ENCODE peak calls at places on chromosomes 6 and 20, in four cellular contexts. V, X, P and M are unnamed samples.

GRCh38 chr20:50169329-50169823 is 15.9 kb upstream of the PEDS1 start:
- DNase-seq in V (peak; percentile 82), X (peak; percentile 71), P (peak; percentile 76), M (peak; percentile 83)

GRCh38 chr6:166293731-166294584 is 14.2 kb downstream of the PRR18 start:
- DNase-seq in V (no peak), X (no peak), P (no peak), M (no peak)

GRCh38 chr6:134925800-134926199 is 24.1 kb downstream of the ALDH8A1 start:
- DNase-seq in V (no peak), X (no peak), P (no peak), M (no peak)

GRCh38 chr20:5171074-5171789 is 44.4 kb downstream of the CDS2 start:
- DNase-seq in V (no peak), X (peak; percentile 84), P (no peak), M (no peak)

GRCh38 chr6:42095066-42095465 is 44.7 kb downstream of the TAF8 start:
- DNase-seq in V (no peak), X (no peak), P (no peak), M (no peak)

GRCh38 chr6:36075656-36076055 is 48.0 kb downstream of the MAPK14 start:
- DNase-seq in V (peak; percentile 49), X (no peak), P (no peak), M (no peak)

GRCh38 chr6:135812085-135812526 is 39.4 kb upstream of the PDE7B start:
- DNase-seq in V (no peak), X (peak; percentile 9), P (no peak), M (peak; percentile 2)

GRCh38 chr6:169921227-169921626 is 169.8 kb downstream of the ERMARD start:
- DNase-seq in V (no peak), X (no peak), P (peak; percentile 6), M (no peak)

GRCh38 chr6:89250239-89250638 is 33.1 kb upstream of the GABRR1 start:
- DNase-seq in V (no peak), X (no peak), P (no peak), M (no peak)

GRCh38 chr6:87705070-87705691 is 3.1 kb upstream of the AKIRIN2 start:
- DNase-seq in V (peak; percentile 47), X (no peak), P (no peak), M (no peak)

GRCh38 chr20:757509-757908 is 10.8 kb downstream of the SLC52A3 start:
- DNase-seq in V (no peak), X (no peak), P (no peak), M (no peak)

GRCh38 chr20:38725959-38726848 is 1.9 kb downstream of the SLC32A1 start:
- DNase-seq in V (peak; percentile 48), X (peak; percentile 26), P (no peak), M (no peak)

GRCh38 chr6:149246691-149247384 is 70.7 kb upstream of the TAB2 start:
- DNase-seq in V (no peak), X (peak; percentile 32), P (no peak), M (no peak)

GRCh38 chr20:53402233-53403005 is 191.2 kb downstream of the ZNF217 start:
- DNase-seq in V (no peak), X (no peak), P (no peak), M (no peak)

GRCh38 chr20:50788045-50788867 is 6.6 kb upstream of the BCAS4 start:
- DNase-seq in V (peak; percentile 73), X (no peak), P (peak; percentile 50), M (no peak)

GRCh38 chr20:39004508-39004907 is 42.4 kb downstream of the DHX35 start:
- DNase-seq in V (peak; percentile 20), X (no peak), P (no peak), M (peak; percentile 38)

GRCh38 chr6:148343028-148343374 is 363 bp downstream of the SASH1 start:
- DNase-seq in V (no peak), X (no peak), P (no peak), M (no peak)

GRCh38 chr6:112252571-112253504 is 1.5 kb downstream of the LAMA4 start:
- DNase-seq in V (no peak), X (peak; percentile 44), P (no peak), M (no peak)

GRCh38 chr20:24465730-24466129 is 3.7 kb upstream of the SYNDIG1 start:
- DNase-seq in V (no peak), X (peak; percentile 65), P (no peak), M (peak; percentile 72)

GRCh38 chr6:138651491-138651890 is 122.1 kb upstream of the CCDC28A start:
- DNase-seq in V (no peak), X (no peak), P (no peak), M (no peak)

GRCh38 chr6:38337819-38338465 is 301.8 kb downstream of the BTBD9 start:
- DNase-seq in V (peak; percentile 23), X (no peak), P (no peak), M (no peak)

GRCh38 chr6:10383312-10384063 is 31.4 kb downstream of the TFAP2A start:
- DNase-seq in V (no peak), X (no peak), P (no peak), M (no peak)

GRCh38 chr6:53398541-53399344 is 50.0 kb upstream of the ELOVL5 start:
- DNase-seq in V (no peak), X (no peak), P (no peak), M (no peak)

GRCh38 chr6:169069361-169069760 is 184.3 kb downstream of the THBS2 start:
- DNase-seq in V (no peak), X (no peak), P (no peak), M (no peak)

GRCh38 chr6:75748743-75749538 is at the start of gene MYO6:
- DNase-seq in V (peak; percentile 91), X (peak; percentile 80), P (peak; percentile 69), M (peak; percentile 78)

GRCh38 chr6:40874495-40874894 is 164.5 kb downstream of the UNC5CL start:
- DNase-seq in V (no peak), X (no peak), P (no peak), M (no peak)

GRCh38 chr6:27114792-27115191 is 132.7 kb upstream of the PRSS16 start:
- DNase-seq in V (no peak), X (no peak), P (no peak), M (no peak)

GRCh38 chr6:154361476-154361875 is 4.9 kb upstream of the IPCEF1 start:
- DNase-seq in V (no peak), X (no peak), P (no peak), M (no peak)

GRCh38 chr6:17354700-17355403 is 38.5 kb upstream of the CAP2 start:
- DNase-seq in V (peak; percentile 16), X (no peak), P (no peak), M (no peak)
- H3K27ac ChIP-seq in V (no peak overlapping the region), X (no peak overlapping the region), P (no peak overlapping the region), M (no peak overlapping the region)

GRCh38 chr6:13427346-13427745 is 60.1 kb downstream of the GFOD1 start:
- DNase-seq in V (no peak), X (no peak), P (no peak), M (peak; percentile 52)
- H3K27ac ChIP-seq in V (no peak overlapping the region), X (peak overlapping the region; percentile 79), P (no peak overlapping the region), M (peak overlapping the region; percentile 56)

DNA sequence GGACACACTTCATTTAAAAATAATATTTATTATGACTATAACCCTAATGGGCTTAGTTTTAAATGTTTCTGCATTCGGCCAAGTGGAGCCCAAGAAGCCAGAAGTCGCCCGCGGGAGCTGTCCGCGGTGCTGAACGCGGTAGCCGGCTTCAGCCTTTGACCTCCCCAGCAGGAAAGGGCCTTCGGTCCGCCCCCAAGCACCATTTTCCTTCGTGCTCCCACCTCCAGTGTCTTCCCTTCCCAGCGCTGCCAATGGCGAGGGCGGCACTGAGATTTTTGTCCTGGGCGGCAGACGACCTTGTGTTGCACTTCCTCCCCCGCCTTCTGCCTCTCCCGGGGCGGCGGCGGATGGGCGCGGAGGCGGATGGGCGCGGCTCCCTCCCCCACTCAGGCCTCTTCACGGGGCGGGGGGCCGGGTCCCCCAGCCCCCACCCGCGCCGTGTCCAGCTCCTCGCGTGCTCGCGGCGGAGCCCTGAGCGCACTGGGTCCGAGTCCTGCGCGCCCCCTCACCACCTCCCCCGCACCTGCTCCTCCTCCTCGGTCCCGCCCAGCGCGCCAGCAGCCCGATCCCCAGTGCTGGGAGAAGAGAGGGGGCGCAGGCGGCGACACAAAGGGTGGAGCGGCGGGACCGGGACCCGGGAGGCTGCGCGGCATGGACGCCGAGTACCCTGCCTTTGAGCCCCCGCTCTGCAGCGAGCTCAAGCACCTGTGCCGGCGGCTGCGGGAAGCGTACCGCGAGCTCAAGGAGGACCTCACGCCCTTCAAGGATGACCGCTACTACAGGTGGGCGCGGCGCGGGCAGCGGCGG is 23.6 kb upstream of the TMEM181 start:
- DNase-seq in V (peak; percentile 88), X (peak; percentile 64), P (peak; percentile 84), M (peak; percentile 70)
- H3K27ac ChIP-seq in V (no peak overlapping the region), X (peak overlapping the region; percentile 51), P (no peak overlapping the region), M (no peak overlapping the region)

GRCh38 chr20:44173846-44174245 is 13.1 kb downstream of the JPH2 start:
- DNase-seq in V (no peak), X (no peak), P (no peak), M (no peak)

GRCh38 chr20:44172572-44172950 is 14.4 kb downstream of the JPH2 start:
- DNase-seq in V (no peak), X (no peak), P (no peak), M (no peak)

GRCh38 chr20:44176833-44177533 is 10.0 kb downstream of the JPH2 start:
- DNase-seq in V (peak; percentile 32), X (peak; percentile 37), P (no peak), M (no peak)

GRCh38 chr20:44173116-44173515 is 13.9 kb downstream of the JPH2 start:
- DNase-seq in V (no peak), X (no peak), P (no peak), M (no peak)

GRCh38 chr20:44174996-44175766 is 11.8 kb downstream of the JPH2 start:
- DNase-seq in V (no peak), X (no peak), P (no peak), M (no peak)
- H3K27ac ChIP-seq in V (no peak overlapping the region), X (peak overlapping the region; percentile 64), P (no peak overlapping the region), M (no peak overlapping the region)

GRCh38 chr6:141562181-141562800 is 570.4 kb upstream of the GJE1 start:
- DNase-seq in V (peak; percentile 8), X (peak; percentile 24), P (peak; percentile 32), M (peak; percentile 16)
- H3K27ac ChIP-seq in V (peak overlapping the region; percentile 8), X (peak overlapping the region; percentile 74), P (no peak overlapping the region), M (peak overlapping the region; percentile 5)

DNA sequence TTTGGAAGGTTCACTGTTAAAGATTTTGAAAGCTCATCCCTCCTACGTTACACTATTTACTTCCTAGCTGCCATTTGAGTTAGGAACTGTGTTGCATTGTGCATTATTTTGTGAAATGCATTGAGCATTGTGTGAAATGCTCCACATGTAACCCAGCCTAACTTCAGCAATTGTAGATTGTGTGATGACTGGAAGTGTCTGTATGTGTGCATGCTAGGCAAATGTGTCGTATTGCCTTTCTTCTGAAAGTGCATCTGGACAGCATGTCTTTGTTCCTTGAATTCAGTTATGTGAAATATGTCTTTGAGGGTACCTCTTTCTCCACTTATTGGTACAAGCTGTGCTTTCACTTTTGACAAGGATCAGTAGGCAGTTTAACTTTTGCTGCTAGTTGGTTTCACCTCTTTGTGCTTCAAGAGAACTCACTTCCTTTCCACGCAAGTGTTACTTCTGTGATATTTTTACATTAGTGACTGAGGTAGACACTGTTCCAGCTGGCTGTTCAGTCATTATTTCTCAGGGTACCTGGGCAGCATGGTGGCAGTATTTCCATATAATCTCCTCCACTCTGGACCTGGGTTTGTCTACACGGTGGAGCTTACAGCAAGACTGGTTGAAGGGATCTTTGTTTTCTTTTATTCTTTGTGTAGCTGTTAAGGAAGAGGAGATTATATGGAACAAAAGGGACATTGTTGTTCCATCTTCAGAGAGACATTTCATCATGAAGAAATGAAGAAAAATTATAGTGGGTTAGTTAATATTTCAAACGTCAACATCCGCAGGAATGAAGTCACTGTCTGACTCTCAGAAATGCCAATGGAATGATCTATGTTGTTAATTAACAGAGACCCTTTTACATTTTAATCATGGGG is 175.3 kb downstream of the UTRN start:
- DNase-seq in V (no peak), X (no peak), P (no peak), M (no peak)
- H3K27ac ChIP-seq in V (no peak overlapping the region), X (no peak overlapping the region), P (no peak overlapping the region), M (no peak overlapping the region)